ENCODE peak calls at places on chromosome 14, in four cellular contexts. One of them, this sample, is unnamed.
A peak's percentile ranks its signal among the peaks of the same experiment; 100 is the strongest.

GRCh38 chr14:104683653-104684448 is 5.6 kb upstream of the INF2 start:
- DNase-seq in MM.1S: no peak
- DNase-seq in NCI-H1092: no peak
- DNase-seq in mesothelial cell of epicardium: no peak
- DNase-seq in this sample: no peak

GRCh38 chr14:101887219-101887618 is 77.2 kb upstream of the DYNC1H1 start:
- DNase-seq in MM.1S: no peak
- DNase-seq in NCI-H1092: no peak
- DNase-seq in mesothelial cell of epicardium: no peak
- DNase-seq in this sample: no peak

GRCh38 chr14:21258194-21258888 is 10.9 kb downstream of the HNRNPC start:
- DNase-seq in MM.1S: no peak
- DNase-seq in NCI-H1092: no peak
- DNase-seq in mesothelial cell of epicardium: no peak
- DNase-seq in this sample: no peak

GRCh38 chr14:78154827-78155226 is 15.3 kb upstream of the NRXN3 start:
- DNase-seq in MM.1S: no peak
- DNase-seq in NCI-H1092: no peak
- DNase-seq in mesothelial cell of epicardium: no peak
- DNase-seq in this sample: no peak

GRCh38 chr14:76908834-76909233 is 82.6 kb downstream of the LRRC74A start:
- DNase-seq in MM.1S: peak; percentile 46
- DNase-seq in NCI-H1092: no peak
- DNase-seq in mesothelial cell of epicardium: no peak
- DNase-seq in this sample: peak; percentile 69

GRCh38 chr14:20606190-20606901 is 15.2 kb upstream of the RNASE12 start:
- DNase-seq in MM.1S: no peak
- DNase-seq in NCI-H1092: no peak
- DNase-seq in mesothelial cell of epicardium: no peak
- DNase-seq in this sample: no peak

GRCh38 chr14:105860615-105861580 is 334.5 kb downstream of the TMEM121 start:
- DNase-seq in MM.1S: peak; percentile 6
- DNase-seq in NCI-H1092: no peak
- DNase-seq in mesothelial cell of epicardium: peak; percentile 28
- DNase-seq in this sample: peak; percentile 22

GRCh38 chr14:26775765-26776577 is 178.1 kb upstream of the NOVA1 start:
- DNase-seq in MM.1S: no peak
- DNase-seq in NCI-H1092: no peak
- DNase-seq in mesothelial cell of epicardium: no peak
- DNase-seq in this sample: no peak

This sample was measured in NAMALWA.